ENCODE peak calls at places on chromosomes 2 and 18, in four cellular contexts. Q is foreskin fibroblast, S is ovary, N is fibroblast of the aortic adventitia. W is an unnamed sample.

GRCh38 chr2:204129591-204130270 is 193.2 kb downstream of the ICOS start:
- DNase-seq in Q (no peak), S (no peak), N (no peak), W (no peak)

GRCh38 chr2:203909192-203909945 is 27.2 kb upstream of the ICOS start:
- DNase-seq in Q (peak), S (no peak), N (peak), W (no peak)

GRCh38 chr2:46612675-46613074 is 133.3 kb downstream of the TMEM247 start:
- DNase-seq in Q (no peak), S (no peak), N (no peak), W (no peak)

GRCh38 chr2:192500550-192501200 is 305.9 kb upstream of the TMEFF2 start:
- DNase-seq in Q (peak), S (no peak), N (peak), W (no peak)

GRCh38 chr2:201151127-201152074 is 31.5 kb upstream of the CASP10 start:
- DNase-seq in Q (peak), S (no peak), N (peak), W (no peak)

GRCh38 chr2:201107624-201108023 is 8.3 kb upstream of the CFLAR start:
- DNase-seq in Q (no peak), S (no peak), N (no peak), W (no peak)

GRCh38 chr2:7634370-7634769 is 717.2 kb downstream of the RNF144A start:
- DNase-seq in Q (no peak), S (no peak), N (no peak), W (no peak)

GRCh38 chr2:223768179-223768578 is 69.2 kb downstream of the AP1S3 start:
- DNase-seq in Q (no peak), S (no peak), N (no peak), W (no peak)

GRCh38 chr2:197107291-197108269 is 181.1 kb upstream of the PGAP1 start:
- DNase-seq in Q (peak), S (no peak), N (peak), W (no peak)

GRCh38 chr2:138499684-138500083 is 1.9 kb upstream of the SPOPL start:
- DNase-seq in Q (no peak), S (no peak), N (no peak), W (no peak)

GRCh38 chr2:127050803-127051115 is 56.2 kb downstream of the BIN1 start:
- DNase-seq in Q (no peak), S (peak), N (no peak), W (peak)

GRCh38 chr2:39494784-39495251 is 57.7 kb upstream of the MAP4K3 start:
- DNase-seq in Q (peak), S (peak), N (peak), W (no peak)

GRCh38 chr2:85741811-85742507 is 11.8 kb upstream of the ATOH8 start:
- DNase-seq in Q (peak), S (peak), N (peak), W (peak)

GRCh38 chr18:13235981-13236380 is 17.4 kb downstream of the LDLRAD4 start:
- DNase-seq in Q (no peak), S (no peak), N (no peak), W (no peak)

GRCh38 chr2:222671259-222672067 is at the start of gene MOGAT1:
- DNase-seq in Q (peak), S (no peak), N (no peak), W (peak)

GRCh38 chr2:46873632-46874068 is 42.0 kb downstream of the MCFD2 start:
- DNase-seq in Q (peak), S (peak), N (peak), W (peak)

GRCh38 chr2:185738679-185739472 is at the start of gene FSIP2:
- DNase-seq in Q (peak), S (no peak), N (peak), W (peak)
- H3K4me3 ChIP-seq in Q (peak), S (no peak), N (peak), W (peak)

GRCh38 chr2:238808761-238809160 is 39.1 kb upstream of the TWIST2 start:
- DNase-seq in Q (peak), S (no peak), N (no peak), W (no peak)
- H3K4me3 ChIP-seq in Q (no peak), S (no peak), N (no peak), W (no peak)

DNA sequence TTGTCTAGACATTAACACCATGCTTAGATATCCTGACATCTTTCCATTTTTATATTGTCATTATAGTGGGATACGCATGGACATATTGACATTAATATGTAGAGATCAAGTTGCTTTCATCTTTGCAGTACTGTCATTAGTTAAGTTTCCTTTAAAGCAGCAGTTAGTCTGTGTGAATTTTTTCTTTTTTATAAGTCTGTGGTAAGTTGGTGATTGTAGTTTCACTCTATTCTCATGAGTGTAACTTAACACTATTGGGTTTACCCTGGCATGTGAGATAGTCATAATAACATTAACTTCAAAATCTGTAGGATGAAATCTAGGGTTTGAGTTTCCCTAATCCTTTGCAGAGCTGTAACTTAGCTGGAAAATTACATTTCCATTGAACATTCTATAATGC is 47.4 kb upstream of the DARS1 start:
- DNase-seq in Q (no peak), S (no peak), N (no peak), W (no peak)
- H3K4me3 ChIP-seq in Q (no peak), S (no peak), N (no peak), W (no peak)

GRCh38 chr2:52340185-52340584 is 1308.3 kb upstream of the NRXN1 start:
- DNase-seq in Q (peak), S (no peak), N (no peak), W (no peak)
- H3K4me3 ChIP-seq in Q (no peak), S (no peak), N (no peak), W (no peak)

GRCh38 chr18:49018553-49018943 is 67.8 kb upstream of the SMAD7 start:
- DNase-seq in Q (no peak), S (no peak), N (no peak), W (no peak)
- H3K4me3 ChIP-seq in Q (no peak), S (no peak), N (no peak), W (no peak)

DNA sequence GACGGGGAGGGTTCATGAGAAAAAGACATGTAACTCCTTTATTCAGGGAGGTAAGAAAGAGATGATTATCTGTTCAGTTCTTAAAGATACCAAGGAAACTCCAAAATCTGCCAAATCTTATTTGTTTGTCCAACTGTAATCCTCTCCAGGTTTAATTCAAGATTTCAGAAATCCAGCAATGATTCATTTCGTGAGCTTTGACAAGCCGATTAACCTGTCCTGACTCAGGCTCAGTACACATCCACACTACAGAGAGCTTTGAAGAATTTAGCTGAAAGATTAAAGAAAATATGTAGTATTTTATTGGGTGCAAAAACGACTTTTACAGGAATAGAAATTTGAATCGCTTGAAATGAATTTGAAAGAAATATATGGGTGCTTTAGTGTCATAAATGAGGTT is 1.1 kb downstream of the SPAG16 start:
- DNase-seq in Q (no peak), S (no peak), N (no peak), W (no peak)
- H3K4me3 ChIP-seq in Q (peak), S (no peak), N (peak), W (no peak)

GRCh38 chr2:74895031-74895425 is 61.1 kb downstream of the HK2 start:
- DNase-seq in Q (no peak), S (no peak), N (no peak), W (no peak)

GRCh38 chr2:74891136-74891764 is 57.3 kb downstream of the HK2 start:
- DNase-seq in Q (no peak), S (no peak), N (no peak), W (no peak)

GRCh38 chr2:74892609-74893008 is 58.7 kb downstream of the HK2 start:
- DNase-seq in Q (peak), S (no peak), N (no peak), W (no peak)

GRCh38 chr2:74894261-74895030 is 60.5 kb downstream of the HK2 start:
- DNase-seq in Q (peak), S (no peak), N (peak), W (no peak)

GRCh38 chr2:74893332-74893731 is 59.4 kb downstream of the HK2 start:
- DNase-seq in Q (peak), S (no peak), N (peak), W (no peak)
- H3K4me3 ChIP-seq in Q (no peak), S (no peak), N (no peak), W (no peak)

GRCh38 chr18:7174359-7175107 is 56.4 kb upstream of the LRRC30 start:
- DNase-seq in Q (peak), S (no peak), N (no peak), W (no peak)
- H3K4me3 ChIP-seq in Q (no peak), S (no peak), N (no peak), W (no peak)